ENCODE peak calls at places on chromosome 7, in nine cellular contexts. M is CD4-positive, CD25-positive, alpha-beta regulatory T cell; J is CD8-positive, alpha-beta memory T cell; F is sigmoid colon; H is gastrocnemius medialis; K is effector memory CD4-positive, alpha-beta T cell; E is tibial nerve; B is RWPE2; L is tibial artery. R is an unnamed sample.

GRCh38 chr7:106003525-106004064 is 40.5 kb downstream of the CDHR3 start:
- DNase-seq in M (no peak), J (no peak), F (no peak), H (no peak), K (no peak), E (no peak), B (no peak), L (no peak), R (no peak)

GRCh38 chr7:2417981-2418481 is 14.6 kb downstream of the CHST12 start:
- DNase-seq in M (no peak), J (peak), F (no peak), H (no peak), K (no peak), E (no peak), B (no peak), L (no peak), R (no peak)

GRCh38 chr7:42960762-42961161 is 28.6 kb downstream of the MRPL32 start:
- DNase-seq in M (no peak), J (no peak), F (no peak), H (no peak), K (no peak), E (no peak), B (no peak), L (no peak), R (no peak)

GRCh38 chr7:979886-980571 is 3.0 kb upstream of the CYP2W1 start:
- DNase-seq in M (no peak), J (no peak), F (no peak), H (no peak), K (no peak), E (no peak), B (no peak), L (no peak), R (no peak)

GRCh38 chr7:139799586-139799985 is 21.8 kb upstream of the HIPK2 start:
- DNase-seq in M (no peak), J (no peak), F (no peak), H (no peak), K (no peak), E (no peak), B (no peak), L (no peak), R (no peak)

GRCh38 chr7:49766966-49767365 is 6.5 kb upstream of the VWC2 start:
- DNase-seq in M (no peak), J (no peak), F (no peak), H (no peak), K (no peak), E (no peak), B (no peak), L (no peak), R (no peak)

GRCh38 chr7:31710171-31710570 is 23.2 kb downstream of the PPP1R17 start:
- DNase-seq in M (no peak), J (no peak), F (no peak), H (no peak), K (no peak), E (no peak), B (no peak), L (no peak), R (no peak)

GRCh38 chr7:151199196-151199874 is 11.0 kb downstream of the H2BK1 start:
- DNase-seq in M (no peak), J (no peak), F (no peak), H (no peak), K (no peak), E (no peak), B (no peak), L (no peak), R (no peak)

GRCh38 chr7:76077435-76077834 is 29.5 kb downstream of the MDH2 start:
- DNase-seq in M (no peak), J (no peak), F (no peak), H (no peak), K (no peak), E (no peak), B (no peak), L (no peak), R (no peak)

GRCh38 chr7:96933067-96933645 is 72.2 kb upstream of the DLX6 start:
- DNase-seq in M (no peak), J (no peak), F (no peak), H (no peak), K (no peak), E (no peak), B (no peak), L (no peak), R (no peak)

GRCh38 chr7:72035275-72035674 is 376.9 kb downstream of the CALN1 start:
- DNase-seq in M (no peak), J (no peak), F (no peak), H (no peak), K (no peak), E (no peak), B (no peak), L (no peak), R (no peak)

GRCh38 chr7:157273208-157274202 is 63.3 kb upstream of the DNAJB6 start:
- DNase-seq in M (peak), J (peak), F (peak), H (peak), K (peak), E (peak), B (peak), L (peak), R (peak)

GRCh38 chr7:22990588-22990949 is 23.4 kb downstream of the HYCC1 start:
- DNase-seq in M (no peak), J (no peak), F (no peak), H (no peak), K (no peak), E (no peak), B (no peak), L (no peak), R (no peak)

GRCh38 chr7:108367946-108368345 is 88.3 kb downstream of the NRCAM start:
- DNase-seq in M (no peak), J (no peak), F (no peak), H (no peak), K (no peak), E (no peak), B (no peak), L (no peak), R (peak)

GRCh38 chr7:107012691-107013090 is 31.8 kb upstream of the PRKAR2B start:
- DNase-seq in M (no peak), J (no peak), F (no peak), H (no peak), K (no peak), E (no peak), B (no peak), L (no peak), R (no peak)

GRCh38 chr7:30752979-30753378 is 1.0 kb downstream of the INMT start:
- DNase-seq in M (no peak), J (no peak), F (peak), H (peak), K (no peak), E (peak), B (no peak), L (peak), R (peak)

GRCh38 chr7:64905133-64905532 is 2.1 kb downstream of the ZNF273 start:
- DNase-seq in M (no peak), J (no peak), F (no peak), H (no peak), K (no peak), E (no peak), B (no peak), L (no peak), R (no peak)

GRCh38 chr7:130794619-130794922 is 60.6 kb upstream of the KLF14 start:
- DNase-seq in M (no peak), J (no peak), F (no peak), H (no peak), K (no peak), E (no peak), B (no peak), L (no peak), R (no peak)

GRCh38 chr7:107150375-107151073 is 18.3 kb upstream of the HBP1 start:
- DNase-seq in M (peak), J (peak), F (peak), H (peak), K (peak), E (peak), B (no peak), L (peak), R (no peak)

GRCh38 chr7:105046414-105046813 is 32.4 kb downstream of the KMT2E start:
- DNase-seq in M (no peak), J (no peak), F (no peak), H (no peak), K (no peak), E (no peak), B (no peak), L (no peak), R (no peak)

GRCh38 chr7:17580141-17580540 is 281.7 kb downstream of the AHR start:
- DNase-seq in M (no peak), J (no peak), F (no peak), H (no peak), K (no peak), E (no peak), B (no peak), L (no peak), R (no peak)

GRCh38 chr7:131733604-131734003 is 177.2 kb upstream of the PODXL start:
- DNase-seq in M (no peak), J (no peak), F (no peak), H (no peak), K (no peak), E (no peak), B (no peak), L (no peak), R (no peak)

GRCh38 chr7:85602196-85602595 is 415.3 kb upstream of the SEMA3D start:
- DNase-seq in M (no peak), J (no peak), F (no peak), H (no peak), K (no peak), E (no peak), B (no peak), L (no peak), R (no peak)

GRCh38 chr7:87131806-87132205 is 20.4 kb upstream of the DMTF1 start:
- DNase-seq in M (no peak), J (no peak), F (no peak), H (no peak), K (no peak), E (no peak), B (no peak), L (no peak), R (no peak)

GRCh38 chr7:100753750-100754149 is 20.4 kb downstream of the ZAN start:
- DNase-seq in M (no peak), J (no peak), F (no peak), H (no peak), K (no peak), E (no peak), B (no peak), L (no peak), R (no peak)

GRCh38 chr7:44264221-44264956 is 61.0 kb downstream of the CAMK2B start:
- DNase-seq in M (no peak), J (no peak), F (no peak), H (no peak), K (no peak), E (no peak), B (peak), L (no peak), R (no peak)

GRCh38 chr7:37247881-37248280 is 200.8 kb downstream of the ELMO1 start:
- DNase-seq in M (no peak), J (no peak), F (no peak), H (no peak), K (no peak), E (no peak), B (no peak), L (no peak), R (no peak)

DNA sequence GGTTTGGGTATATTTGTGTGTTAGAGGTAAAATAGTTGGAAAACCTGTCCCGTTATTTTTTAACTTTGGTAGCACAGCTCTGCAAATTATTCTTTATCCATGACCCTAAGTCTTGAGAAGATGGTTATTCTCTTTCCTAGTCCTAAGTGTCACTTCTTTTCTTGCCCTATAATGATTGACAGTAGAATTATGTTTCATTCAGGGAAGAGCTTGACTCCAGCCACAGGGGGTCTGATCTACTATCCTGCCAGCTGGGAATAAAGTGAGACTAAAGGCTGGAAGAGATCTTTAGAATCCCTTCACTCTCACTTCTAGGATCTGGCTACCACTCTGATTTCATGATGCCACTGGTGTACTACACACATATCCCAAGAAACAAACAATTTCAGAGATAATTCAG is 90.4 kb downstream of the PHTF2 start:
- DNase-seq in M (no peak), J (no peak), F (no peak), H (no peak), K (no peak), E (no peak), B (no peak), L (no peak), R (no peak)
- H3K27ac ChIP-seq in M (no peak), J (no peak), F (no peak), H (peak), K (no peak), E (no peak), B (no peak), L (no peak), R (no peak)

GRCh38 chr7:47657126-47657525 is 75.2 kb upstream of the TNS3 start:
- DNase-seq in M (no peak), J (no peak), F (no peak), H (no peak), K (no peak), E (no peak), B (no peak), L (no peak), R (no peak)
- H3K27ac ChIP-seq in M (no peak), J (no peak), F (no peak), H (no peak), K (no peak), E (no peak), B (no peak), L (no peak), R (no peak)

DNA sequence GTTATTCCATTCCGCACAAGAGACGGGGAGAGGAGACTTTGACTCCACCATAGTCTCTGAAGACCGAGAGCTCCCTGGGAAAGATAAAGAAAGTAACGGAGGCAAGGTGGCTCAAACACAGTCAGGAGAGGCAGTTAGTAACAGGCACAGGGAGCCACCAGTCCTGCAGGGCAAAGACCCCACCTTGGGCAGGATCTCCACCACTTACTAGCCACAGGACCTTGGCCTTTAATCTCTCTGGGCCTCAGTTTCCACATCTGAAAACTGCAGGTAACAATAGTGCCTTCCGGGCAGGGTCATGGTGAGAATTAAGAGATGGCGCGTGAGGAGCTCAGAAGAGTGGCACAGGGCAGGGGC is 100.3 kb downstream of the TNS3 start:
- DNase-seq in M (no peak), J (no peak), F (no peak), H (no peak), K (no peak), E (no peak), B (no peak), L (no peak), R (no peak)
- H3K27ac ChIP-seq in M (no peak), J (no peak), F (peak), H (peak), K (no peak), E (peak), B (peak), L (peak), R (no peak)

GRCh38 chr7:143484059-143484458 is 6.4 kb downstream of the TAS2R41 start:
- DNase-seq in M (no peak), J (no peak), F (no peak), H (no peak), K (no peak), E (no peak), B (no peak), L (no peak), R (no peak)
- H3K27ac ChIP-seq in M (no peak), J (no peak), F (no peak), H (peak), K (no peak), E (peak), B (no peak), L (no peak), R (no peak)

GRCh38 chr7:29337628-29338116 is 143.1 kb downstream of the CHN2 start:
- DNase-seq in M (no peak), J (peak), F (no peak), H (no peak), K (peak), E (no peak), B (no peak), L (no peak), R (no peak)
- H3K27ac ChIP-seq in M (no peak), J (peak), F (no peak), H (no peak), K (no peak), E (no peak), B (no peak), L (no peak), R (peak)